ENCODE peak calls at places on chromosomes 3 and 15, in eight cellular contexts. Y, B, U, A, P, Z, E and I are unnamed samples.

GRCh38 chr3:128482857-128483656 is 9.9 kb downstream of the GATA2 start:
- DNase-seq in Y (no peak), B (no peak), U (peak; percentile 70), A (peak; percentile 67), P (no peak), Z (peak; percentile 54), E (no peak), I (no peak)

GRCh38 chr3:38370149-38370548 is 23.6 kb downstream of the XYLB start:
- DNase-seq in Y (no peak), B (no peak), U (no peak), A (no peak), P (no peak), Z (no peak), E (no peak), I (no peak)

GRCh38 chr15:83653639-83654378 is at the start of gene ADAMTSL3:
- DNase-seq in Y (peak; percentile 23), B (no peak), U (peak; percentile 78), A (peak; percentile 56), P (peak; percentile 89), Z (peak; percentile 51), E (peak; percentile 92), I (no peak)

GRCh38 chr3:179971280-179971679 is 65.5 kb downstream of the PEX5L start:
- DNase-seq in Y (no peak), B (no peak), U (no peak), A (no peak), P (no peak), Z (no peak), E (no peak), I (no peak)

GRCh38 chr15:90062023-90062728 is 40.1 kb downstream of the IDH2 start:
- DNase-seq in Y (no peak), B (no peak), U (peak; percentile 56), A (peak; percentile 29), P (no peak), Z (peak; percentile 13), E (no peak), I (no peak)

GRCh38 chr15:68210821-68211655 is 5.9 kb upstream of the CALML4 start:
- DNase-seq in Y (peak; percentile 63), B (peak; percentile 14), U (peak; percentile 68), A (peak; percentile 55), P (peak; percentile 76), Z (peak; percentile 37), E (peak; percentile 87), I (peak; percentile 73)

GRCh38 chr3:170205302-170205701 is 16.9 kb upstream of the PRKCI start:
- DNase-seq in Y (no peak), B (peak; percentile 35), U (no peak), A (no peak), P (no peak), Z (no peak), E (no peak), I (no peak)

GRCh38 chr15:72690938-72691337 is 4.9 kb downstream of the BBS4 start:
- DNase-seq in Y (no peak), B (no peak), U (no peak), A (no peak), P (no peak), Z (no peak), E (no peak), I (no peak)

GRCh38 chr3:49157289-49157688 is 8.8 kb downstream of the CCDC71 start:
- DNase-seq in Y (no peak), B (no peak), U (no peak), A (no peak), P (no peak), Z (no peak), E (no peak), I (no peak)

GRCh38 chr3:15647629-15648167 is 46.2 kb downstream of the BTD start:
- DNase-seq in Y (no peak), B (peak; percentile 75), U (peak; percentile 94), A (peak; percentile 97), P (no peak), Z (peak; percentile 91), E (no peak), I (peak; percentile 72)

GRCh38 chr3:11554666-11555065 is 89.0 kb downstream of the VGLL4 start:
- DNase-seq in Y (no peak), B (no peak), U (no peak), A (no peak), P (peak; percentile 66), Z (no peak), E (peak; percentile 63), I (no peak)

GRCh38 chr3:16529264-16529663 is 15.8 kb upstream of the RFTN1 start:
- DNase-seq in Y (no peak), B (no peak), U (no peak), A (no peak), P (no peak), Z (peak; percentile 17), E (no peak), I (no peak)

GRCh38 chr3:146390967-146391366 is 78.4 kb downstream of the PLSCR2 start:
- DNase-seq in Y (no peak), B (peak; percentile 30), U (peak; percentile 95), A (peak; percentile 96), P (no peak), Z (peak; percentile 99), E (no peak), I (no peak)

GRCh38 chr15:29652595-29652994 is 169.7 kb downstream of the TJP1 start:
- DNase-seq in Y (no peak), B (no peak), U (no peak), A (no peak), P (no peak), Z (no peak), E (no peak), I (no peak)

GRCh38 chr15:40010681-40011080 is 28.3 kb downstream of the SRP14 start:
- DNase-seq in Y (no peak), B (peak; percentile 75), U (peak; percentile 79), A (peak; percentile 67), P (no peak), Z (peak; percentile 95), E (no peak), I (no peak)

GRCh38 chr15:63287109-63287508 is 9.7 kb downstream of the APH1B start:
- DNase-seq in Y (no peak), B (no peak), U (peak; percentile 47), A (peak; percentile 61), P (no peak), Z (peak; percentile 33), E (no peak), I (no peak)

DNA sequence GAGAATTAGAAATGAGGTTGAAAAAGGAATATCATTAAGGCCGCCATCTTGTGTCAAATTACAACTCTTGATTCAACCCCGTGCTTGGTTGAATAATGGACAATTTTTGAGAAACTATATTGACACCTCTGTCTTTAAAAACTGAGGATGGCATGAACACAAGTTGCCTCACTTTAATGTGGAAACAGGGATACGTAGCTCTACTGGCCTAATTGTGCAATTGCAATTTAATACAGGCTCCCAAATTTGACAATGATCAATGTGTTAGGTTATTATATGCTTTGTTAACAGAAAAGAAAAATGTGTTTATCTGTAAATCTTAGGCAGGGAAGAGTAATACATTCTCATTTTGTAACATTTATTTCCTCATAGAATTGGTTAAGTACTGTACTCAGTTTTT is 77.1 kb upstream of the MCTP2 start:
- DNase-seq in Y (no peak), B (no peak), U (no peak), A (no peak), P (no peak), Z (no peak), E (no peak), I (no peak)
- TF ChIP-seq CTCF in Y (no peak), B (no peak), U (no peak), A (no peak), P (no peak), Z (no peak), E (no peak), I (no peak)

GRCh38 chr3:174397848-174398247 is 461.3 kb upstream of the NAALADL2 start:
- DNase-seq in Y (no peak), B (no peak), U (peak; percentile 69), A (peak; percentile 73), P (no peak), Z (peak; percentile 61), E (no peak), I (no peak)
- TF ChIP-seq CTCF in Y (peak; percentile 30), B (peak; percentile 25), U (peak; percentile 36), A (peak; percentile 45), P (peak; percentile 30), Z (peak; percentile 34), E (peak; percentile 32), I (no peak)

GRCh38 chr3:70061111-70061510 is 61.6 kb downstream of the SAMMSON start:
- DNase-seq in Y (no peak), B (no peak), U (no peak), A (no peak), P (no peak), Z (peak; percentile 43), E (no peak), I (no peak)

GRCh38 chr3:70064194-70064787 is 64.8 kb downstream of the SAMMSON start:
- DNase-seq in Y (no peak), B (peak; percentile 3), U (peak; percentile 62), A (peak; percentile 59), P (no peak), Z (peak; percentile 66), E (no peak), I (peak; percentile 18)

GRCh38 chr3:70067860-70068479 is 68.4 kb downstream of the SAMMSON start:
- DNase-seq in Y (no peak), B (no peak), U (peak; percentile 58), A (peak; percentile 33), P (no peak), Z (peak; percentile 28), E (no peak), I (no peak)

GRCh38 chr3:70069557-70069956 is 70.0 kb downstream of the SAMMSON start:
- DNase-seq in Y (no peak), B (no peak), U (no peak), A (no peak), P (no peak), Z (no peak), E (no peak), I (no peak)

DNA sequence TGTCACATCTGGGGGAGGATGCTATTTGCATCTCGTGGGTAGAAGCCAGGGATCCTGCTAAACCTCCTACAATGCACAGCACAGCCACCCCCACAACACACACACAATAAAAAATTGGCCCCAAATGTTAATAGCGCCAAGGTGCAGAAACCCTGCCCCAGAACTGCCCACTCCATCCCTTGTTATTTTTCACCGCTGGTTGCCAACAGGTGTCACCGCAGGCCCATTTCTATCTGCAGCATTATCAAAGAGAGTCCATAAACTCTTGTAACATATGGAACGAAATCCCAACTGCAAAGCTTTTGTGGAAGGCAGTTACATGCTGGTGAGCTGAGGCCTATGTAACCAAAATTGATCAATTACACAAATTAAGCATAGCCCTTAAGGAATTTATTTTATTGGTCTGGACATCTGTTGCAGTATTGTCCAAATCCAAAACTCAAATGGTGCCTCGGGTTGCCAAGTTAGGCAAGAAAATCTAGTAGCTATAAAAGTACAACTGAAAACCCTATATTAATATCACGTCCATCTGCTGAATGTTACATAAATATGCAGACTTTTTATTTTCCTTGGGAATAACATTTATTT is 66.2 kb downstream of the SAMMSON start:
- DNase-seq in Y (no peak), B (no peak), U (no peak), A (no peak), P (no peak), Z (no peak), E (no peak), I (no peak)
- TF ChIP-seq CTCF in Y (peak; percentile 55), B (no peak), U (peak; percentile 10), A (no peak), P (no peak), Z (no peak), E (no peak), I (peak; percentile 13)

DNA sequence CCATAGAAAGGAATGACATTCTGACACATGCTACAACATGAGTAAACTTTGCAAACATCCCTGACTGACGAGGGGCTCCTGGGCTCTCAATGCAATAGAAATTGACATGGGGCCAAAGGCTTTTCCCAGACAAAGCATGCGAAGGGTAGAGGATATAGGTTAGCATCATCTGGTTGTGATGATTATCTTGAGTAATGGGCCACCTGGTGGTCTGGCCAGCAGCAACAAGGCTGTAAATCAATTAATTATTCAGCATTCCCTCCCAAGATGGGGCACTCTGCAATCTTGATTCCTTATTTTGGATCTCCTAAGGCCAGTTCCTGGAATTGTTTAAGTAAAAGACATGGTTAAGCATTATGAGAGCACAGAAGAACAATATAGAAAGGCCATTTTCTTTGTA is 99.2 kb downstream of the AGBL1 start:
- DNase-seq in Y (no peak), B (no peak), U (no peak), A (no peak), P (no peak), Z (no peak), E (no peak), I (no peak)
- TF ChIP-seq CTCF in Y (peak; percentile 12), B (no peak), U (no peak), A (no peak), P (no peak), Z (no peak), E (no peak), I (no peak)